ENCODE peak calls at places on chromosome X, in ten cellular contexts. H is AG09319; I is cardiac septum; T is NCI-H1105; P is fibroblast of pulmonary artery; E is amniotic stem cell; S is astrocyte of the cerebellum; U is heart right ventricle; Q is astrocyte of the spinal cord; Y is activated CD4-positive, alpha-beta T cell treated with anti-CD3 and anti-CD28 coated beads, Interleukin-2, amount 50 U/mL, for 1 hour. M is an unnamed sample.
A peak's percentile ranks its signal among the peaks of the same experiment; 100 is the strongest.

GRCh38 chrX:39577976-39578962 is 519.5 kb downstream of the BCOR start:
- DNase-seq in H (no peak), I (no peak), T (no peak), P (peak; percentile 7), E (no peak), S (no peak), U (peak; percentile 10), Q (no peak), Y (peak; percentile 23), M (no peak)

GRCh38 chrX:110795645-110796510 is at the start of gene CHRDL1:
- DNase-seq in H (no peak), I (peak; percentile 75), T (peak; percentile 42), P (no peak), E (no peak), S (no peak), U (no peak), Q (peak; percentile 40), Y (no peak), M (no peak)

GRCh38 chrX:23202316-23202715 is 132.3 kb upstream of the PTCHD1 start:
- DNase-seq in H (no peak), I (no peak), T (no peak), P (no peak), E (no peak), S (no peak), U (no peak), Q (no peak), Y (no peak), M (no peak)

GRCh38 chrX:46979340-46979739 is 67.1 kb downstream of the JADE3 start:
- DNase-seq in H (no peak), I (no peak), T (no peak), P (peak; percentile 73), E (peak; percentile 1), S (peak; percentile 60), U (no peak), Q (peak; percentile 73), Y (no peak), M (no peak)

GRCh38 chrX:154097003-154097596 is 417 bp downstream of the MECP2 start:
- DNase-seq in H (peak; percentile 35), I (peak; percentile 82), T (peak; percentile 78), P (peak; percentile 63), E (peak; percentile 2), S (peak; percentile 15), U (peak; percentile 75), Q (peak; percentile 58), Y (peak; percentile 63), M (peak; percentile 57)

GRCh38 chrX:8845060-8845459 is 43.9 kb upstream of the FAM9A start:
- DNase-seq in H (no peak), I (no peak), T (no peak), P (peak; percentile 53), E (no peak), S (peak; percentile 51), U (no peak), Q (peak; percentile 73), Y (no peak), M (no peak)

GRCh38 chrX:125205918-125206665 is 113.6 kb upstream of the TEX13C start:
- DNase-seq in H (no peak), I (no peak), T (peak; percentile 42), P (no peak), E (no peak), S (no peak), U (no peak), Q (peak; percentile 3), Y (no peak), M (no peak)

GRCh38 chrX:6384391-6384790 is 150.5 kb downstream of the VCX3A start:
- DNase-seq in H (no peak), I (no peak), T (no peak), P (no peak), E (no peak), S (no peak), U (no peak), Q (no peak), Y (no peak), M (no peak)

GRCh38 chrX:153831435-153832150 is 1.2 kb upstream of the PDZD4 start:
- DNase-seq in H (no peak), I (no peak), T (no peak), P (no peak), E (no peak), S (no peak), U (no peak), Q (no peak), Y (no peak), M (no peak)

GRCh38 chrX:75156537-75156945 is 458 bp upstream of the ABCB7 start:
- DNase-seq in H (no peak), I (no peak), T (no peak), P (peak; percentile 57), E (no peak), S (no peak), U (no peak), Q (no peak), Y (no peak), M (no peak)

GRCh38 chrX:43805579-43805978 is 76.7 kb downstream of the MAOB start:
- DNase-seq in H (no peak), I (no peak), T (no peak), P (peak; percentile 5), E (no peak), S (no peak), U (no peak), Q (no peak), Y (no peak), M (no peak)

GRCh38 chrX:17537652-17538301 is 162.8 kb downstream of the NHS start:
- DNase-seq in H (no peak), I (no peak), T (no peak), P (no peak), E (no peak), S (no peak), U (no peak), Q (no peak), Y (no peak), M (no peak)

GRCh38 chrX:9207142-9207541 is 173.2 kb upstream of the FAM9B start:
- DNase-seq in H (no peak), I (no peak), T (no peak), P (peak; percentile 1), E (no peak), S (no peak), U (peak; percentile 4), Q (no peak), Y (no peak), M (no peak)

GRCh38 chrX:270848-271367 is 10.3 kb upstream of the PLCXD1 start:
- DNase-seq in H (no peak), I (peak; percentile 41), T (no peak), P (no peak), E (no peak), S (no peak), U (peak; percentile 1), Q (no peak), Y (no peak), M (no peak)

GRCh38 chrX:153959649-153960048 is 12.0 kb downstream of the HCFC1 start:
- DNase-seq in H (no peak), I (no peak), T (no peak), P (no peak), E (no peak), S (no peak), U (no peak), Q (no peak), Y (no peak), M (no peak)

GRCh38 chrX:69618803-69619202 is 2.9 kb downstream of the EDA start:
- DNase-seq in H (no peak), I (no peak), T (no peak), P (peak; percentile 55), E (no peak), S (no peak), U (peak; percentile 25), Q (no peak), Y (no peak), M (no peak)

GRCh38 chrX:47235691-47236103 is 2.9 kb downstream of the USP11 start:
- DNase-seq in H (no peak), I (no peak), T (no peak), P (no peak), E (no peak), S (no peak), U (no peak), Q (no peak), Y (no peak), M (no peak)

GRCh38 chrX:110180176-110180927 is 137.5 kb downstream of the AMMECR1 start:
- DNase-seq in H (no peak), I (no peak), T (no peak), P (peak; percentile 70), E (peak; percentile 8), S (peak; percentile 65), U (peak; percentile 24), Q (peak; percentile 82), Y (no peak), M (no peak)

GRCh38 chrX:45324941-45325340 is 124.3 kb upstream of the DIPK2B start:
- DNase-seq in H (no peak), I (no peak), T (no peak), P (peak; percentile 65), E (no peak), S (no peak), U (no peak), Q (peak; percentile 23), Y (no peak), M (no peak)

GRCh38 chrX:30957753-30958152 is 68.7 kb upstream of the TAB3 start:
- DNase-seq in H (no peak), I (no peak), T (no peak), P (peak; percentile 54), E (no peak), S (no peak), U (no peak), Q (peak; percentile 12), Y (no peak), M (no peak)

GRCh38 chrX:97159916-97160800 is 276.4 kb downstream of the RPA4 start:
- DNase-seq in H (no peak), I (no peak), T (no peak), P (no peak), E (no peak), S (no peak), U (no peak), Q (no peak), Y (no peak), M (no peak)